ENCODE peak calls at places on chromosomes 11 and 22, in ten cellular contexts. One of them, this sample, is unnamed.

GRCh38 chr11:61911701-61912529 is 5.5 kb downstream of the RAB3IL1 start:
- DNase-seq in astrocyte: no peak
- DNase-seq in SK-N-SH: peak
- DNase-seq in K562: no peak
- DNase-seq in GM12878: no peak
- DNase-seq in HCT116: no peak
- DNase-seq in MM.1S: no peak
- DNase-seq in fibroblast of lung: no peak
- DNase-seq in GM23248: no peak
- DNase-seq in mesenchymal stem cell: no peak
- DNase-seq in this sample: no peak

GRCh38 chr11:128532571-128533091 is 54.7 kb downstream of the ETS1 start:
- DNase-seq in astrocyte: no peak
- DNase-seq in SK-N-SH: no peak
- DNase-seq in K562: no peak
- DNase-seq in GM12878: no peak
- DNase-seq in HCT116: no peak
- DNase-seq in MM.1S: no peak
- DNase-seq in fibroblast of lung: no peak
- DNase-seq in GM23248: no peak
- DNase-seq in mesenchymal stem cell: no peak
- DNase-seq in this sample: no peak

GRCh38 chr22:17774206-17774927 is at the start of gene BID:
- DNase-seq in astrocyte: no peak
- DNase-seq in SK-N-SH: peak
- DNase-seq in K562: peak
- DNase-seq in GM12878: no peak
- DNase-seq in HCT116: no peak
- DNase-seq in MM.1S: peak
- DNase-seq in fibroblast of lung: no peak
- DNase-seq in GM23248: peak
- DNase-seq in mesenchymal stem cell: peak
- DNase-seq in this sample: peak

GRCh38 chr11:35330924-35331323 is 88.4 kb downstream of the SLC1A2 start:
- DNase-seq in astrocyte: no peak
- DNase-seq in SK-N-SH: no peak
- DNase-seq in K562: no peak
- DNase-seq in GM12878: no peak
- DNase-seq in HCT116: no peak
- DNase-seq in MM.1S: peak
- DNase-seq in fibroblast of lung: no peak
- DNase-seq in GM23248: no peak
- DNase-seq in mesenchymal stem cell: no peak
- DNase-seq in this sample: no peak

GRCh38 chr11:116422976-116423375 is 349.8 kb downstream of the BUD13 start:
- DNase-seq in astrocyte: no peak
- DNase-seq in SK-N-SH: peak
- DNase-seq in K562: no peak
- DNase-seq in GM12878: no peak
- DNase-seq in HCT116: no peak
- DNase-seq in MM.1S: no peak
- DNase-seq in fibroblast of lung: no peak
- DNase-seq in GM23248: no peak
- DNase-seq in mesenchymal stem cell: no peak
- DNase-seq in this sample: no peak

GRCh38 chr11:57094206-57094940 is 87.4 kb upstream of the LRRC55 start:
- DNase-seq in astrocyte: peak
- DNase-seq in SK-N-SH: no peak
- DNase-seq in K562: no peak
- DNase-seq in GM12878: no peak
- DNase-seq in HCT116: no peak
- DNase-seq in MM.1S: no peak
- DNase-seq in fibroblast of lung: no peak
- DNase-seq in GM23248: peak
- DNase-seq in mesenchymal stem cell: peak
- DNase-seq in this sample: peak

GRCh38 chr22:49925525-49926128 is 7.2 kb downstream of the CRELD2 start:
- DNase-seq in astrocyte: no peak
- DNase-seq in SK-N-SH: no peak
- DNase-seq in K562: no peak
- DNase-seq in GM12878: peak
- DNase-seq in HCT116: no peak
- DNase-seq in MM.1S: peak
- DNase-seq in fibroblast of lung: no peak
- DNase-seq in GM23248: no peak
- DNase-seq in mesenchymal stem cell: no peak
- DNase-seq in this sample: peak

GRCh38 chr11:79100093-79100704 is 340.6 kb downstream of the TENM4 start:
- DNase-seq in astrocyte: no peak
- DNase-seq in SK-N-SH: peak
- DNase-seq in K562: peak
- DNase-seq in GM12878: no peak
- DNase-seq in HCT116: peak
- DNase-seq in MM.1S: peak
- DNase-seq in fibroblast of lung: peak
- DNase-seq in GM23248: peak
- DNase-seq in mesenchymal stem cell: peak
- DNase-seq in this sample: peak

GRCh38 chr11:74870485-74870884 is 78.4 kb downstream of the XRRA1 start:
- DNase-seq in astrocyte: peak
- DNase-seq in SK-N-SH: peak
- DNase-seq in K562: peak
- DNase-seq in GM12878: no peak
- DNase-seq in HCT116: peak
- DNase-seq in MM.1S: peak
- DNase-seq in fibroblast of lung: peak
- DNase-seq in GM23248: peak
- DNase-seq in mesenchymal stem cell: peak
- DNase-seq in this sample: peak

GRCh38 chr11:72100462-72100861 is 2.6 kb downstream of the LAMTOR1 start:
- DNase-seq in astrocyte: no peak
- DNase-seq in SK-N-SH: no peak
- DNase-seq in K562: peak
- DNase-seq in GM12878: no peak
- DNase-seq in HCT116: no peak
- DNase-seq in MM.1S: no peak
- DNase-seq in fibroblast of lung: no peak
- DNase-seq in GM23248: peak
- DNase-seq in mesenchymal stem cell: no peak
- DNase-seq in this sample: no peak

GRCh38 chr22:31346255-31346732 is at the start of gene PATZ1:
- DNase-seq in astrocyte: peak
- DNase-seq in SK-N-SH: peak
- DNase-seq in K562: peak
- DNase-seq in GM12878: no peak
- DNase-seq in HCT116: peak
- DNase-seq in MM.1S: peak
- DNase-seq in fibroblast of lung: peak
- DNase-seq in GM23248: peak
- DNase-seq in mesenchymal stem cell: peak
- DNase-seq in this sample: peak

GRCh38 chr11:75328426-75329277 is 22.8 kb downstream of the ARRB1 start:
- DNase-seq in astrocyte: peak
- DNase-seq in SK-N-SH: peak
- DNase-seq in K562: peak
- DNase-seq in GM12878: peak
- DNase-seq in HCT116: peak
- DNase-seq in MM.1S: no peak
- DNase-seq in fibroblast of lung: peak
- DNase-seq in GM23248: peak
- DNase-seq in mesenchymal stem cell: peak
- DNase-seq in this sample: no peak

GRCh38 chr11:73314121-73314948 is 6.3 kb downstream of the ARHGEF17 start:
- DNase-seq in astrocyte: peak
- DNase-seq in SK-N-SH: no peak
- DNase-seq in K562: peak
- DNase-seq in GM12878: no peak
- DNase-seq in HCT116: no peak
- DNase-seq in MM.1S: no peak
- DNase-seq in fibroblast of lung: peak
- DNase-seq in GM23248: peak
- DNase-seq in mesenchymal stem cell: peak
- DNase-seq in this sample: no peak

GRCh38 chr11:11786771-11787170 is 55.0 kb upstream of the USP47 start:
- DNase-seq in astrocyte: peak
- DNase-seq in SK-N-SH: no peak
- DNase-seq in K562: peak
- DNase-seq in GM12878: no peak
- DNase-seq in HCT116: no peak
- DNase-seq in MM.1S: peak
- DNase-seq in fibroblast of lung: peak
- DNase-seq in GM23248: peak
- DNase-seq in mesenchymal stem cell: peak
- DNase-seq in this sample: peak

DNA sequence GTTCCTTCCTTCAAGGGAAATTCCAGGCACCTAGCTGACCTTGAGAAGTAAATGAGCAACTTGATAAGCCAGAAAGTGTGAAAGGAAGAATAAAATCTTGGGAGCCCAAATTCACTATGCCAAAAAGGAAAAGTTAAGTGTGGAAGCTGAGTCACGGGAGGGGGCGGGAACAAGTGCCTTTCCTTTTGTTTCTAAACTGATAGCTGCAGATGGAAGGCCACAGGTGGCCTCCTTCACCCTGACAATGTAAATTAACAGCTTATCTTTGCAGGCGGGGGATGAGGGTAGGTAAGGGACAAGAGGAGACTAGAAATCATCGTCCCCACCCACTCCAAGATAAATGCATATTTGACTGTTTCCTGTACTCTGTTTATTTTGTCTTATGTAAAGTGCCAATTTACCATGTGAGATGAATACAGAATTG is 36.4 kb upstream of the TREH start:
- DNase-seq in astrocyte: no peak
- DNase-seq in SK-N-SH: no peak
- DNase-seq in K562: peak
- DNase-seq in GM12878: no peak
- DNase-seq in HCT116: no peak
- DNase-seq in MM.1S: no peak
- DNase-seq in fibroblast of lung: no peak
- DNase-seq in GM23248: peak
- DNase-seq in mesenchymal stem cell: no peak
- DNase-seq in this sample: no peak
- H3K9ac ChIP-seq in astrocyte: no peak
- H3K9ac ChIP-seq in SK-N-SH: no peak
- H3K9ac ChIP-seq in K562: no peak
- H3K9ac ChIP-seq in GM12878: no peak
- H3K9ac ChIP-seq in HCT116: no peak
- H3K9ac ChIP-seq in MM.1S: no peak
- H3K9ac ChIP-seq in fibroblast of lung: no peak
- H3K9ac ChIP-seq in GM23248: no peak
- H3K9ac ChIP-seq in mesenchymal stem cell: no peak
- H3K9ac ChIP-seq in this sample: no peak

GRCh38 chr11:95461348-95461747 is 230.3 kb upstream of the SESN3 start:
- DNase-seq in astrocyte: no peak
- DNase-seq in SK-N-SH: no peak
- DNase-seq in K562: no peak
- DNase-seq in GM12878: no peak
- DNase-seq in HCT116: no peak
- DNase-seq in MM.1S: no peak
- DNase-seq in fibroblast of lung: no peak
- DNase-seq in GM23248: no peak
- DNase-seq in mesenchymal stem cell: no peak
- DNase-seq in this sample: no peak
- H3K4me2 ChIP-seq in astrocyte: no peak
- H3K4me2 ChIP-seq in SK-N-SH: no peak
- H3K4me2 ChIP-seq in K562: no peak
- H3K4me2 ChIP-seq in GM12878: no peak
- H3K4me2 ChIP-seq in HCT116: no peak
- H3K4me2 ChIP-seq in MM.1S: no peak
- H3K4me2 ChIP-seq in fibroblast of lung: no peak
- H3K4me2 ChIP-seq in GM23248: no peak
- H3K4me2 ChIP-seq in mesenchymal stem cell: no peak
- H3K4me2 ChIP-seq in this sample: no peak

GRCh38 chr11:121451178-121451981 is 734 bp upstream of the SORL1 start:
- DNase-seq in astrocyte: no peak
- DNase-seq in SK-N-SH: no peak
- DNase-seq in K562: no peak
- DNase-seq in GM12878: no peak
- DNase-seq in HCT116: no peak
- DNase-seq in MM.1S: no peak
- DNase-seq in fibroblast of lung: no peak
- DNase-seq in GM23248: no peak
- DNase-seq in mesenchymal stem cell: no peak
- DNase-seq in this sample: peak
- H3K9ac ChIP-seq in astrocyte: peak
- H3K9ac ChIP-seq in SK-N-SH: no peak
- H3K9ac ChIP-seq in K562: no peak
- H3K9ac ChIP-seq in GM12878: peak
- H3K9ac ChIP-seq in HCT116: peak
- H3K9ac ChIP-seq in MM.1S: no peak
- H3K9ac ChIP-seq in fibroblast of lung: peak
- H3K9ac ChIP-seq in GM23248: no peak
- H3K9ac ChIP-seq in mesenchymal stem cell: peak
- H3K9ac ChIP-seq in this sample: peak

GRCh38 chr22:46586123-46586519 is 34.1 kb upstream of the GRAMD4 start:
- DNase-seq in astrocyte: no peak
- DNase-seq in SK-N-SH: no peak
- DNase-seq in K562: peak
- DNase-seq in GM12878: no peak
- DNase-seq in HCT116: no peak
- DNase-seq in MM.1S: no peak
- DNase-seq in fibroblast of lung: no peak
- DNase-seq in GM23248: no peak
- DNase-seq in mesenchymal stem cell: no peak
- DNase-seq in this sample: no peak

GRCh38 chr22:46585340-46586122 is 34.7 kb upstream of the GRAMD4 start:
- DNase-seq in astrocyte: no peak
- DNase-seq in SK-N-SH: no peak
- DNase-seq in K562: no peak
- DNase-seq in GM12878: no peak
- DNase-seq in HCT116: no peak
- DNase-seq in MM.1S: no peak
- DNase-seq in fibroblast of lung: no peak
- DNase-seq in GM23248: no peak
- DNase-seq in mesenchymal stem cell: no peak
- DNase-seq in this sample: no peak

GRCh38 chr22:46587067-46587471 is 33.1 kb upstream of the GRAMD4 start:
- DNase-seq in astrocyte: no peak
- DNase-seq in SK-N-SH: no peak
- DNase-seq in K562: no peak
- DNase-seq in GM12878: peak
- DNase-seq in HCT116: no peak
- DNase-seq in MM.1S: no peak
- DNase-seq in fibroblast of lung: no peak
- DNase-seq in GM23248: no peak
- DNase-seq in mesenchymal stem cell: no peak
- DNase-seq in this sample: peak

GRCh38 chr22:46587492-46588278 is 32.5 kb upstream of the GRAMD4 start:
- DNase-seq in astrocyte: no peak
- DNase-seq in SK-N-SH: peak
- DNase-seq in K562: no peak
- DNase-seq in GM12878: peak
- DNase-seq in HCT116: no peak
- DNase-seq in MM.1S: peak
- DNase-seq in fibroblast of lung: no peak
- DNase-seq in GM23248: no peak
- DNase-seq in mesenchymal stem cell: no peak
- DNase-seq in this sample: peak

GRCh38 chr22:46586531-46587011 is 33.6 kb upstream of the GRAMD4 start:
- DNase-seq in astrocyte: no peak
- DNase-seq in SK-N-SH: no peak
- DNase-seq in K562: no peak
- DNase-seq in GM12878: no peak
- DNase-seq in HCT116: no peak
- DNase-seq in MM.1S: no peak
- DNase-seq in fibroblast of lung: no peak
- DNase-seq in GM23248: no peak
- DNase-seq in mesenchymal stem cell: no peak
- DNase-seq in this sample: no peak
- H3K4me2 ChIP-seq in astrocyte: no peak
- H3K4me2 ChIP-seq in SK-N-SH: no peak
- H3K4me2 ChIP-seq in K562: no peak
- H3K4me2 ChIP-seq in GM12878: peak
- H3K4me2 ChIP-seq in HCT116: no peak
- H3K4me2 ChIP-seq in MM.1S: no peak
- H3K4me2 ChIP-seq in fibroblast of lung: no peak
- H3K4me2 ChIP-seq in GM23248: no peak
- H3K4me2 ChIP-seq in mesenchymal stem cell: no peak
- H3K4me2 ChIP-seq in this sample: peak